ENCODE peak calls at places on chromosomes 11 and 22, in nine cellular contexts. One of them, this sample, is unnamed.

GRCh38 chr11:6505577-6506240 is 8.6 kb downstream of the DNHD1 start:
- DNase-seq in adrenal gland: no peak
- DNase-seq in H1: no peak
- DNase-seq in testis: peak; percentile 32
- DNase-seq in stomach: no peak
- DNase-seq in heart left ventricle: no peak
- DNase-seq in sigmoid colon: no peak
- DNase-seq in body of pancreas: peak; percentile 26
- DNase-seq in tibial nerve: no peak
- DNase-seq in this sample: no peak

GRCh38 chr11:124920870-124921609 is 2.0 kb downstream of the HEPN1 start:
- DNase-seq in adrenal gland: peak; percentile 80
- DNase-seq in H1: peak; percentile 83
- DNase-seq in testis: peak; percentile 89
- DNase-seq in stomach: peak; percentile 54
- DNase-seq in heart left ventricle: peak; percentile 87
- DNase-seq in sigmoid colon: peak; percentile 81
- DNase-seq in body of pancreas: peak; percentile 45
- DNase-seq in tibial nerve: peak; percentile 27
- DNase-seq in this sample: no peak

GRCh38 chr11:26849009-26849408 is 127.1 kb upstream of the SLC5A12 start:
- DNase-seq in adrenal gland: no peak
- DNase-seq in H1: no peak
- DNase-seq in testis: peak; percentile 15
- DNase-seq in stomach: no peak
- DNase-seq in heart left ventricle: peak; percentile 15
- DNase-seq in sigmoid colon: peak; percentile 81
- DNase-seq in body of pancreas: no peak
- DNase-seq in tibial nerve: peak; percentile 41
- DNase-seq in this sample: no peak

GRCh38 chr11:104159356-104159755 is 4.6 kb downstream of the PDGFD start:
- DNase-seq in adrenal gland: no peak
- DNase-seq in H1: no peak
- DNase-seq in testis: no peak
- DNase-seq in stomach: no peak
- DNase-seq in heart left ventricle: no peak
- DNase-seq in sigmoid colon: no peak
- DNase-seq in body of pancreas: no peak
- DNase-seq in tibial nerve: no peak
- DNase-seq in this sample: no peak

GRCh38 chr11:104618949-104619348 is 279.3 kb downstream of the CASP12 start:
- DNase-seq in adrenal gland: no peak
- DNase-seq in H1: no peak
- DNase-seq in testis: no peak
- DNase-seq in stomach: no peak
- DNase-seq in heart left ventricle: no peak
- DNase-seq in sigmoid colon: no peak
- DNase-seq in body of pancreas: no peak
- DNase-seq in tibial nerve: no peak
- DNase-seq in this sample: no peak

GRCh38 chr11:11876458-11876857 is 34.7 kb downstream of the USP47 start:
- DNase-seq in adrenal gland: no peak
- DNase-seq in H1: no peak
- DNase-seq in testis: no peak
- DNase-seq in stomach: no peak
- DNase-seq in heart left ventricle: no peak
- DNase-seq in sigmoid colon: no peak
- DNase-seq in body of pancreas: peak; percentile 16
- DNase-seq in tibial nerve: no peak
- DNase-seq in this sample: no peak

GRCh38 chr11:312092-312816 is 1.6 kb upstream of the IFITM1 start:
- DNase-seq in adrenal gland: no peak
- DNase-seq in H1: no peak
- DNase-seq in testis: no peak
- DNase-seq in stomach: no peak
- DNase-seq in heart left ventricle: no peak
- DNase-seq in sigmoid colon: no peak
- DNase-seq in body of pancreas: no peak
- DNase-seq in tibial nerve: no peak
- DNase-seq in this sample: no peak

GRCh38 chr11:130796828-130797227 is 119.5 kb downstream of the SNX19 start:
- DNase-seq in adrenal gland: no peak
- DNase-seq in H1: no peak
- DNase-seq in testis: no peak
- DNase-seq in stomach: no peak
- DNase-seq in heart left ventricle: no peak
- DNase-seq in sigmoid colon: no peak
- DNase-seq in body of pancreas: no peak
- DNase-seq in tibial nerve: no peak
- DNase-seq in this sample: no peak

GRCh38 chr22:36379593-36380361 is 8.0 kb downstream of the MYH9 start:
- DNase-seq in adrenal gland: no peak
- DNase-seq in H1: no peak
- DNase-seq in testis: no peak
- DNase-seq in stomach: no peak
- DNase-seq in heart left ventricle: no peak
- DNase-seq in sigmoid colon: no peak
- DNase-seq in body of pancreas: no peak
- DNase-seq in tibial nerve: no peak
- DNase-seq in this sample: no peak

GRCh38 chr22:27193215-27193614 is 535.8 kb downstream of the MIAT start:
- DNase-seq in adrenal gland: no peak
- DNase-seq in H1: no peak
- DNase-seq in testis: no peak
- DNase-seq in stomach: no peak
- DNase-seq in heart left ventricle: no peak
- DNase-seq in sigmoid colon: no peak
- DNase-seq in body of pancreas: no peak
- DNase-seq in tibial nerve: no peak
- DNase-seq in this sample: no peak

GRCh38 chr11:68016161-68016903 is 6.2 kb downstream of the ALDH3B1 start:
- DNase-seq in adrenal gland: peak; percentile 32
- DNase-seq in H1: no peak
- DNase-seq in testis: no peak
- DNase-seq in stomach: no peak
- DNase-seq in heart left ventricle: no peak
- DNase-seq in sigmoid colon: no peak
- DNase-seq in body of pancreas: no peak
- DNase-seq in tibial nerve: no peak
- DNase-seq in this sample: no peak

GRCh38 chr11:115170133-115170815 is 333.9 kb downstream of the CADM1 start:
- DNase-seq in adrenal gland: peak; percentile 65
- DNase-seq in H1: peak; percentile 68
- DNase-seq in testis: peak; percentile 57
- DNase-seq in stomach: no peak
- DNase-seq in heart left ventricle: no peak
- DNase-seq in sigmoid colon: no peak
- DNase-seq in body of pancreas: peak; percentile 33
- DNase-seq in tibial nerve: no peak
- DNase-seq in this sample: peak; percentile 55

GRCh38 chr11:59224419-59224928 is 11.7 kb upstream of the MPEG1 start:
- DNase-seq in adrenal gland: no peak
- DNase-seq in H1: no peak
- DNase-seq in testis: no peak
- DNase-seq in stomach: no peak
- DNase-seq in heart left ventricle: no peak
- DNase-seq in sigmoid colon: peak; percentile 73
- DNase-seq in body of pancreas: no peak
- DNase-seq in tibial nerve: no peak
- DNase-seq in this sample: no peak

GRCh38 chr11:33227578-33228261 is 29.5 kb upstream of the HIPK3 start:
- DNase-seq in adrenal gland: no peak
- DNase-seq in H1: no peak
- DNase-seq in testis: no peak
- DNase-seq in stomach: no peak
- DNase-seq in heart left ventricle: no peak
- DNase-seq in sigmoid colon: no peak
- DNase-seq in body of pancreas: no peak
- DNase-seq in tibial nerve: no peak
- DNase-seq in this sample: no peak

GRCh38 chr22:50725597-50725996 is 12.4 kb upstream of the ACR start:
- DNase-seq in adrenal gland: no peak
- DNase-seq in H1: no peak
- DNase-seq in testis: no peak
- DNase-seq in stomach: no peak
- DNase-seq in heart left ventricle: no peak
- DNase-seq in sigmoid colon: no peak
- DNase-seq in body of pancreas: no peak
- DNase-seq in tibial nerve: no peak
- DNase-seq in this sample: no peak

GRCh38 chr22:36435516-36436415 is 45.7 kb downstream of the TXN2 start:
- DNase-seq in adrenal gland: no peak
- DNase-seq in H1: peak; percentile 64
- DNase-seq in testis: no peak
- DNase-seq in stomach: peak; percentile 82
- DNase-seq in heart left ventricle: no peak
- DNase-seq in sigmoid colon: no peak
- DNase-seq in body of pancreas: peak; percentile 77
- DNase-seq in tibial nerve: no peak
- DNase-seq in this sample: no peak

GRCh38 chr22:40218152-40218551 is 40.4 kb downstream of the TNRC6B start:
- DNase-seq in adrenal gland: no peak
- DNase-seq in H1: no peak
- DNase-seq in testis: no peak
- DNase-seq in stomach: no peak
- DNase-seq in heart left ventricle: no peak
- DNase-seq in sigmoid colon: no peak
- DNase-seq in body of pancreas: no peak
- DNase-seq in tibial nerve: no peak
- DNase-seq in this sample: no peak
- H3K4me3 ChIP-seq in adrenal gland: no peak overlapping the region
- H3K4me3 ChIP-seq in H1: no peak overlapping the region
- H3K4me3 ChIP-seq in testis: no peak overlapping the region
- H3K4me3 ChIP-seq in stomach: no peak overlapping the region
- H3K4me3 ChIP-seq in heart left ventricle: no peak overlapping the region
- H3K4me3 ChIP-seq in sigmoid colon: no peak overlapping the region
- H3K4me3 ChIP-seq in body of pancreas: no peak overlapping the region
- H3K4me3 ChIP-seq in tibial nerve: no peak overlapping the region
- H3K4me3 ChIP-seq in this sample: no peak overlapping the region

GRCh38 chr11:43680521-43681505 is at the start of gene HSD17B12:
- DNase-seq in adrenal gland: peak; percentile 99
- DNase-seq in H1: peak; percentile 97
- DNase-seq in testis: peak; percentile 99
- DNase-seq in stomach: peak; percentile 98
- DNase-seq in heart left ventricle: peak; percentile 99
- DNase-seq in sigmoid colon: peak; percentile 99
- DNase-seq in body of pancreas: peak; percentile 98
- DNase-seq in tibial nerve: peak; percentile 96
- DNase-seq in this sample: peak; percentile 97
- TF ChIP-seq POLR2A in adrenal gland: peak; percentile 93
- TF ChIP-seq POLR2A in H1: peak; percentile 96
- TF ChIP-seq POLR2A in testis: peak; percentile 88
- TF ChIP-seq POLR2A in stomach: peak; percentile 88
- TF ChIP-seq POLR2A in heart left ventricle: peak; percentile 93
- TF ChIP-seq POLR2A in sigmoid colon: peak; percentile 84
- TF ChIP-seq POLR2A in body of pancreas: peak; percentile 96
- TF ChIP-seq POLR2A in tibial nerve: peak; percentile 76
- TF ChIP-seq POLR2A in this sample: no peak

DNA sequence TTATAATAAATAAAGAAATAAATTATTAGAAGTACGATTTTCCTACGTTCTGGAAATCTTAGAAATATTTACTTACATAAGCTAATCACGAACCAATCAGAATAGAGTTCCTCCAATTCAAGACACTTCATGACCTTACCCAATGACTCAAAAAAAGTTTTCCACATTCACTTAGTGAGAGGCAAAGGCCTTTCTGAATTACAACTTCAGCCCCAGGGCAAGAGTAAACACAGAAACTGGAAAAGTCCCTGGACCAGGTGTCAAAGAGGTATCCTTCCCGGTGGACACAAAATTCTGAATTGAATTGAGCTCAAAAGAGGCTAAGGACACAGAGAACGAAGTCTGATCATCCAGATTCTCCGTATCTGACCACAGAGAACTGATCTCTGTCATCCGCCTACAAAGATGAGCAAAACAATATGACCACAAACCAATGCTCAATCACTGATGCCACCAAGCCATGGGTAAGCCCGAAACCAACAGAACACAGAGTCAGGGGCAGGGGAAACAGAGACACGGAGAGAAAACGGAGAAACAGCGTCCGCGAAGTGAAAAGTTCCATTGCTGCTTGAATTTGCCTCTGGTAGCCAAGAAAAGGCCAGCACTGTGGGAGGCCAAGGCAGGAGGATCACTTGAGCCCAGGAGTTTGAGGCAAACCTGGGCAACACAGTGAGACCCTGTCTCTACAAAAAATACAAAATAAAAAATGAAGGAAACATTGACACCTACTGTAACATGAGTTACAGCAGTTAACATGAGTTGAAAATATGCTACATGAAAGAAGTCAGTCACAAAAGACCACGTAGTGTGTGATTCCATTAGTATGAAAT is 6.8 kb downstream of the BID start:
- DNase-seq in adrenal gland: no peak
- DNase-seq in H1: no peak
- DNase-seq in testis: no peak
- DNase-seq in stomach: no peak
- DNase-seq in heart left ventricle: no peak
- DNase-seq in sigmoid colon: no peak
- DNase-seq in body of pancreas: no peak
- DNase-seq in tibial nerve: no peak
- DNase-seq in this sample: no peak
- H3K9me3 ChIP-seq in adrenal gland: no peaks in the 10 kb centered on the region
- H3K9me3 ChIP-seq in H1: no peaks in the 10 kb centered on the region
- H3K9me3 ChIP-seq in testis: no peaks in the 10 kb centered on the region
- H3K9me3 ChIP-seq in stomach: no peaks in the 10 kb centered on the region
- H3K9me3 ChIP-seq in heart left ventricle: no peaks in the 10 kb centered on the region
- H3K9me3 ChIP-seq in sigmoid colon: no peaks in the 10 kb centered on the region
- H3K9me3 ChIP-seq in body of pancreas: no peaks in the 10 kb centered on the region
- H3K9me3 ChIP-seq in tibial nerve: no peaks in the 10 kb centered on the region
- H3K9me3 ChIP-seq in this sample: no peaks in the 10 kb centered on the region

GRCh38 chr22:48579915-48580279 is 1247.8 kb downstream of the BRD1 start:
- DNase-seq in adrenal gland: no peak
- DNase-seq in H1: no peak
- DNase-seq in testis: no peak
- DNase-seq in stomach: no peak
- DNase-seq in heart left ventricle: no peak
- DNase-seq in sigmoid colon: no peak
- DNase-seq in body of pancreas: no peak
- DNase-seq in tibial nerve: no peak
- DNase-seq in this sample: no peak

GRCh38 chr22:48581821-48582469 is 1245.7 kb downstream of the BRD1 start:
- DNase-seq in adrenal gland: no peak
- DNase-seq in H1: no peak
- DNase-seq in testis: no peak
- DNase-seq in stomach: no peak
- DNase-seq in heart left ventricle: no peak
- DNase-seq in sigmoid colon: no peak
- DNase-seq in body of pancreas: no peak
- DNase-seq in tibial nerve: no peak
- DNase-seq in this sample: no peak

GRCh38 chr22:48581206-48581766 is 1246.4 kb downstream of the BRD1 start:
- DNase-seq in adrenal gland: no peak
- DNase-seq in H1: no peak
- DNase-seq in testis: no peak
- DNase-seq in stomach: no peak
- DNase-seq in heart left ventricle: no peak
- DNase-seq in sigmoid colon: no peak
- DNase-seq in body of pancreas: no peak
- DNase-seq in tibial nerve: no peak
- DNase-seq in this sample: no peak

GRCh38 chr22:48579035-48579914 is 1248.4 kb downstream of the BRD1 start:
- DNase-seq in adrenal gland: no peak
- DNase-seq in H1: no peak
- DNase-seq in testis: no peak
- DNase-seq in stomach: no peak
- DNase-seq in heart left ventricle: no peak
- DNase-seq in sigmoid colon: no peak
- DNase-seq in body of pancreas: no peak
- DNase-seq in tibial nerve: no peak
- DNase-seq in this sample: no peak

GRCh38 chr22:48580481-48580970 is 1247.1 kb downstream of the BRD1 start:
- DNase-seq in adrenal gland: no peak
- DNase-seq in H1: no peak
- DNase-seq in testis: no peak
- DNase-seq in stomach: no peak
- DNase-seq in heart left ventricle: no peak
- DNase-seq in sigmoid colon: no peak
- DNase-seq in body of pancreas: no peak
- DNase-seq in tibial nerve: no peak
- DNase-seq in this sample: no peak
- H3K4me3 ChIP-seq in adrenal gland: no peak overlapping the region
- H3K4me3 ChIP-seq in H1: no peak overlapping the region
- H3K4me3 ChIP-seq in testis: no peak overlapping the region
- H3K4me3 ChIP-seq in stomach: no peak overlapping the region
- H3K4me3 ChIP-seq in heart left ventricle: no peak overlapping the region
- H3K4me3 ChIP-seq in sigmoid colon: no peak overlapping the region
- H3K4me3 ChIP-seq in body of pancreas: no peak overlapping the region
- H3K4me3 ChIP-seq in tibial nerve: no peak overlapping the region
- H3K4me3 ChIP-seq in this sample: no peak overlapping the region

This sample was measured in vagina.